ENCODE peak calls at places on chromosomes 5 and 9, in six cellular contexts. One of them, this sample, is unnamed.

GRCh38 chr5:175321927-175322532 is 122.0 kb downstream of the DRD1 start:
- DNase-seq in kidney: no peak
- DNase-seq in A549: peak
- DNase-seq in ovary: no peak
- DNase-seq in tibial nerve: no peak
- DNase-seq in fibroblast of lung: peak
- DNase-seq in this sample: no peak

GRCh38 chr9:70441622-70442021 is 27.2 kb upstream of the KLF9 start:
- DNase-seq in A549: no peak
- DNase-seq in ovary: no peak
- DNase-seq in kidney: no peak
- DNase-seq in tibial nerve: no peak
- DNase-seq in fibroblast of lung: no peak
- DNase-seq in this sample: no peak

GRCh38 chr9:136022731-136023400 is 61.7 kb upstream of the UBAC1 start:
- DNase-seq in fibroblast of lung: no peak
- DNase-seq in ovary: no peak
- DNase-seq in A549: no peak
- DNase-seq in tibial nerve: no peak
- DNase-seq in kidney: no peak
- DNase-seq in this sample: no peak

GRCh38 chr9:113955076-113955752 is 79.1 kb downstream of the ZNF618 start:
- DNase-seq in kidney: no peak
- DNase-seq in fibroblast of lung: peak
- DNase-seq in ovary: no peak
- DNase-seq in tibial nerve: no peak
- DNase-seq in A549: no peak
- DNase-seq in this sample: peak

GRCh38 chr9:100277166-100277979 is 75.4 kb downstream of the TEX10 start:
- DNase-seq in kidney: no peak
- DNase-seq in tibial nerve: no peak
- DNase-seq in A549: no peak
- DNase-seq in fibroblast of lung: peak
- DNase-seq in ovary: no peak
- DNase-seq in this sample: no peak

GRCh38 chr5:5105531-5105930 is 34.6 kb upstream of the ADAMTS16 start:
- DNase-seq in kidney: no peak
- DNase-seq in fibroblast of lung: no peak
- DNase-seq in tibial nerve: no peak
- DNase-seq in ovary: no peak
- DNase-seq in A549: no peak
- DNase-seq in this sample: no peak

GRCh38 chr5:4941957-4942830 is 197.9 kb upstream of the ADAMTS16 start:
- DNase-seq in tibial nerve: no peak
- DNase-seq in fibroblast of lung: no peak
- DNase-seq in kidney: no peak
- DNase-seq in ovary: peak
- DNase-seq in A549: no peak
- DNase-seq in this sample: no peak

GRCh38 chr9:128053560-128053959 is 13.6 kb downstream of the NAIF1 start:
- DNase-seq in tibial nerve: no peak
- DNase-seq in ovary: no peak
- DNase-seq in fibroblast of lung: no peak
- DNase-seq in A549: no peak
- DNase-seq in kidney: no peak
- DNase-seq in this sample: no peak

GRCh38 chr5:104977530-104977929 is 1414.9 kb upstream of the NUDT12 start:
- DNase-seq in A549: no peak
- DNase-seq in ovary: no peak
- DNase-seq in kidney: no peak
- DNase-seq in fibroblast of lung: no peak
- DNase-seq in tibial nerve: no peak
- DNase-seq in this sample: no peak

GRCh38 chr5:89703799-89704198 is 705.8 kb downstream of the CETN3 start:
- DNase-seq in kidney: no peak
- DNase-seq in ovary: no peak
- DNase-seq in fibroblast of lung: no peak
- DNase-seq in A549: no peak
- DNase-seq in tibial nerve: no peak
- DNase-seq in this sample: no peak

GRCh38 chr5:103519550-103519949 is 43.0 kb downstream of the NUDT12 start:
- DNase-seq in A549: peak
- DNase-seq in ovary: no peak
- DNase-seq in tibial nerve: no peak
- DNase-seq in fibroblast of lung: peak
- DNase-seq in kidney: no peak
- DNase-seq in this sample: no peak

GRCh38 chr5:98096155-98096554 is 677.3 kb upstream of the RGMB start:
- DNase-seq in kidney: no peak
- DNase-seq in ovary: no peak
- DNase-seq in tibial nerve: no peak
- DNase-seq in A549: no peak
- DNase-seq in fibroblast of lung: peak
- DNase-seq in this sample: no peak

GRCh38 chr9:91847576-91847975 is 102.5 kb downstream of the ROR2 start:
- DNase-seq in A549: no peak
- DNase-seq in fibroblast of lung: peak
- DNase-seq in tibial nerve: no peak
- DNase-seq in ovary: peak
- DNase-seq in kidney: no peak
- DNase-seq in this sample: peak

GRCh38 chr5:81021951-81022687 is 62.0 kb downstream of the RASGRF2 start:
- DNase-seq in fibroblast of lung: no peak
- DNase-seq in kidney: no peak
- DNase-seq in ovary: no peak
- DNase-seq in A549: no peak
- DNase-seq in tibial nerve: no peak
- DNase-seq in this sample: no peak

GRCh38 chr5:34684281-34684979 is 28.3 kb downstream of the RAI14 start:
- DNase-seq in kidney: no peak
- DNase-seq in A549: peak
- DNase-seq in tibial nerve: no peak
- DNase-seq in fibroblast of lung: peak
- DNase-seq in ovary: no peak
- DNase-seq in this sample: no peak
- TF ChIP-seq CTCF in kidney: no peak
- TF ChIP-seq CTCF in A549: no peak
- TF ChIP-seq CTCF in tibial nerve: no peak
- TF ChIP-seq CTCF in fibroblast of lung: peak
- TF ChIP-seq CTCF in ovary: no peak
- TF ChIP-seq CTCF in this sample: no peak

DNA sequence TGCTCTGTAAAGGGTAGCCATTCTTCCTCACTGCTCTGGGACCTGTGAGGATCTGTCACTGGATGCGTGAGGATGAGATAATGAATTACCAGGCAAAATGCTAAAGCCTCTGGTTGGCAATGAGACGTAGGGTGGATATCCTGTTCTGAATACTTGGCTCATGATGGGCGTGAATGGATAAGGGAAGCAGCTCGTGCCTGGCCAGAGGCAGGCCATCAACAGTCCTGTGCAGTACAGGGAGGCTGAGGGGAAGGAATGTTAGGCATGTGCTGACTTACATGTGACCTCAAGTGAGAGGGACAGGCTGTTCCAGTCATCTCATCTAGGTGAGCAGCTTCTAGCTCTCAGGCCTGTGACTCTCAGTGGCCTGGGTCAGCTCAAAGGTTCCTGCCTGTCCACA is 172.8 kb downstream of the CARTPT start:
- DNase-seq in ovary: no peak
- DNase-seq in tibial nerve: no peak
- DNase-seq in A549: peak
- DNase-seq in fibroblast of lung: no peak
- DNase-seq in kidney: no peak
- DNase-seq in this sample: no peak
- TF ChIP-seq CTCF in ovary: no peak
- TF ChIP-seq CTCF in tibial nerve: no peak
- TF ChIP-seq CTCF in A549: no peak
- TF ChIP-seq CTCF in fibroblast of lung: no peak
- TF ChIP-seq CTCF in kidney: no peak
- TF ChIP-seq CTCF in this sample: no peak

GRCh38 chr5:181223041-181223728 is at the start of gene TRIM41:
- DNase-seq in A549: peak
- DNase-seq in tibial nerve: peak
- DNase-seq in ovary: peak
- DNase-seq in fibroblast of lung: peak
- DNase-seq in kidney: peak
- DNase-seq in this sample: peak
- TF ChIP-seq CTCF in A549: no peak
- TF ChIP-seq CTCF in tibial nerve: peak
- TF ChIP-seq CTCF in ovary: no peak
- TF ChIP-seq CTCF in fibroblast of lung: peak
- TF ChIP-seq CTCF in kidney: peak
- TF ChIP-seq CTCF in this sample: no peak

DNA sequence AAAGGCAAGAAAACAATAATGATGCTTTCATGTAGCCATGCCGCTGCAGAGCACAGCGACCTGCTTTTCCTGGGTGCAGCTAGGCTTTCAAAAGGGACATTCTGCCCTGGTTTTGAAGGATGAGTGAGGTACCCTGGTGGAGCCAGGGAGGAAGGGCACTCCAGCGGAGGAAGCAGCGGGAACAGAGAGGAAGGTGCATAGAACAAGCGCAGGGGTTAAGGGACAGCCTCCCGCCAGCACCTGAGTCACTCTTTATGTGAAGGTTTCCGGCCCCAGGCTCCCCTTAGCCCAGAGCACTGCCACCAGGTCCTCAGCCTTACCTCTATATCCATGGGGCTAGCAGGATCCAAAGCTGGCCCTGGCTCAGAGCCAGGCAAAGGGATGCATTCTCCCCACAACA is 221.1 kb downstream of the CDK5RAP2 start:
- DNase-seq in tibial nerve: no peak
- DNase-seq in ovary: no peak
- DNase-seq in A549: no peak
- DNase-seq in fibroblast of lung: no peak
- DNase-seq in kidney: no peak
- DNase-seq in this sample: peak
- TF ChIP-seq CTCF in tibial nerve: no peak
- TF ChIP-seq CTCF in ovary: no peak
- TF ChIP-seq CTCF in A549: no peak
- TF ChIP-seq CTCF in fibroblast of lung: no peak
- TF ChIP-seq CTCF in kidney: no peak
- TF ChIP-seq CTCF in this sample: no peak

GRCh38 chr5:133227082-133227481 is 175.3 kb downstream of the HSPA4 start:
- DNase-seq in fibroblast of lung: no peak
- DNase-seq in tibial nerve: no peak
- DNase-seq in A549: no peak
- DNase-seq in kidney: no peak
- DNase-seq in ovary: no peak
- DNase-seq in this sample: no peak
- TF ChIP-seq CTCF in fibroblast of lung: no peak
- TF ChIP-seq CTCF in tibial nerve: no peak
- TF ChIP-seq CTCF in A549: no peak
- TF ChIP-seq CTCF in kidney: no peak
- TF ChIP-seq CTCF in ovary: no peak
- TF ChIP-seq CTCF in this sample: no peak

GRCh38 chr9:107239474-107239873 is 43.6 kb upstream of the RAD23B start:
- DNase-seq in kidney: no peak
- DNase-seq in A549: no peak
- DNase-seq in ovary: no peak
- DNase-seq in tibial nerve: no peak
- DNase-seq in fibroblast of lung: peak
- DNase-seq in this sample: no peak
- TF ChIP-seq CTCF in kidney: peak
- TF ChIP-seq CTCF in A549: no peak
- TF ChIP-seq CTCF in ovary: no peak
- TF ChIP-seq CTCF in tibial nerve: peak
- TF ChIP-seq CTCF in fibroblast of lung: peak
- TF ChIP-seq CTCF in this sample: no peak

GRCh38 chr9:84697494-84698114 is 28.1 kb downstream of the NTRK2 start:
- DNase-seq in kidney: peak
- DNase-seq in A549: peak
- DNase-seq in tibial nerve: peak
- DNase-seq in ovary: peak
- DNase-seq in fibroblast of lung: peak
- DNase-seq in this sample: peak
- TF ChIP-seq CTCF in kidney: peak
- TF ChIP-seq CTCF in A549: peak
- TF ChIP-seq CTCF in tibial nerve: peak
- TF ChIP-seq CTCF in ovary: peak
- TF ChIP-seq CTCF in fibroblast of lung: peak
- TF ChIP-seq CTCF in this sample: peak

GRCh38 chr5:107359916-107360234 is 310.9 kb downstream of the EFNA5 start:
- DNase-seq in fibroblast of lung: no peak
- DNase-seq in A549: peak
- DNase-seq in kidney: no peak
- DNase-seq in ovary: no peak
- DNase-seq in tibial nerve: no peak
- DNase-seq in this sample: no peak
- TF ChIP-seq CTCF in fibroblast of lung: no peak
- TF ChIP-seq CTCF in A549: peak
- TF ChIP-seq CTCF in kidney: no peak
- TF ChIP-seq CTCF in ovary: no peak
- TF ChIP-seq CTCF in tibial nerve: no peak
- TF ChIP-seq CTCF in this sample: no peak

GRCh38 chr5:59034498-59035186 is 451.8 kb downstream of the RAB3C start:
- DNase-seq in ovary: no peak
- DNase-seq in tibial nerve: no peak
- DNase-seq in kidney: no peak
- DNase-seq in A549: peak
- DNase-seq in fibroblast of lung: peak
- DNase-seq in this sample: no peak
- TF ChIP-seq CTCF in ovary: peak
- TF ChIP-seq CTCF in tibial nerve: peak
- TF ChIP-seq CTCF in kidney: peak
- TF ChIP-seq CTCF in A549: peak
- TF ChIP-seq CTCF in fibroblast of lung: peak
- TF ChIP-seq CTCF in this sample: no peak

This sample was measured in coronary artery.